ENCODE peak calls at places on chromosomes 13 and 19, in nine cellular contexts. X, H, Z, T, M, O, L, K and D are unnamed samples.

GRCh38 chr13:55497486-55497885 is 1643.2 kb upstream of the PRR20A start:
- DNase-seq in X (no peak), H (no peak), Z (no peak), T (no peak), M (no peak), O (no peak), L (no peak), K (no peak), D (no peak)

GRCh38 chr19:482186-483041 is 13.9 kb upstream of the MADCAM1 start:
- DNase-seq in X (no peak), H (peak), Z (no peak), T (peak), M (peak), O (no peak), L (no peak), K (no peak), D (no peak)

GRCh38 chr13:109645831-109646230 is 140.6 kb downstream of the IRS2 start:
- DNase-seq in X (no peak), H (no peak), Z (no peak), T (no peak), M (no peak), O (no peak), L (no peak), K (no peak), D (no peak)

GRCh38 chr13:60654405-60654804 is 257.4 kb downstream of the TDRD3 start:
- DNase-seq in X (no peak), H (peak), Z (no peak), T (peak), M (peak), O (peak), L (no peak), K (no peak), D (peak)

GRCh38 chr19:41175825-41176734 is 16.9 kb upstream of the CYP2S1 start:
- DNase-seq in X (peak), H (peak), Z (peak), T (peak), M (peak), O (no peak), L (peak), K (peak), D (peak)

GRCh38 chr13:107157272-107157671 is 589.3 kb upstream of the ARGLU1 start:
- DNase-seq in X (no peak), H (no peak), Z (no peak), T (no peak), M (no peak), O (no peak), L (no peak), K (no peak), D (no peak)

GRCh38 chr19:48964205-48965032 is 690 bp upstream of the FTL start:
- DNase-seq in X (no peak), H (no peak), Z (no peak), T (peak), M (peak), O (no peak), L (peak), K (peak), D (no peak)

GRCh38 chr19:58558066-58558622 is at the start of gene UBE2M:
- DNase-seq in X (no peak), H (peak), Z (peak), T (no peak), M (peak), O (peak), L (peak), K (peak), D (peak)

GRCh38 chr13:80436571-80437169 is 95.7 kb upstream of the SPRY2 start:
- DNase-seq in X (no peak), H (peak), Z (no peak), T (no peak), M (no peak), O (no peak), L (no peak), K (no peak), D (no peak)

GRCh38 chr13:27905650-27906049 is 14.2 kb upstream of the PDX1 start:
- DNase-seq in X (no peak), H (no peak), Z (no peak), T (no peak), M (no peak), O (no peak), L (no peak), K (no peak), D (no peak)

GRCh38 chr19:15199219-15199651 is 1.6 kb downstream of the NOTCH3 start:
- DNase-seq in X (no peak), H (no peak), Z (no peak), T (no peak), M (no peak), O (no peak), L (no peak), K (no peak), D (no peak)

GRCh38 chr19:51123381-51124186 is 1.1 kb upstream of the SIGLEC9 start:
- DNase-seq in X (no peak), H (no peak), Z (peak), T (no peak), M (no peak), O (no peak), L (peak), K (peak), D (no peak)

GRCh38 chr13:49759503-49759902 is 33.0 kb downstream of the KPNA3 start:
- DNase-seq in X (no peak), H (no peak), Z (peak), T (no peak), M (no peak), O (no peak), L (no peak), K (no peak), D (no peak)

GRCh38 chr19:35621708-35622107 is 7.1 kb upstream of the RBM42 start:
- DNase-seq in X (no peak), H (no peak), Z (no peak), T (no peak), M (no peak), O (no peak), L (no peak), K (no peak), D (no peak)

GRCh38 chr19:43957891-43958290 is 6.9 kb downstream of the ZNF221 start:
- DNase-seq in X (peak), H (no peak), Z (no peak), T (no peak), M (no peak), O (no peak), L (no peak), K (no peak), D (no peak)

GRCh38 chr19:39412867-39413268 is 399 bp downstream of the PLEKHG2 start:
- DNase-seq in X (no peak), H (no peak), Z (no peak), T (no peak), M (no peak), O (no peak), L (no peak), K (no peak), D (no peak)

GRCh38 chr13:51603716-51604115 is 19.5 kb downstream of the WDFY2 start:
- DNase-seq in X (no peak), H (no peak), Z (no peak), T (no peak), M (no peak), O (no peak), L (no peak), K (no peak), D (no peak)

GRCh38 chr13:48653074-48654054 is at the start of gene CYSLTR2:
- DNase-seq in X (no peak), H (no peak), Z (no peak), T (peak), M (no peak), O (no peak), L (no peak), K (no peak), D (no peak)

GRCh38 chr19:7832009-7832408 is 2.0 kb downstream of the EVI5L start:
- DNase-seq in X (no peak), H (no peak), Z (no peak), T (no peak), M (no peak), O (no peak), L (no peak), K (no peak), D (no peak)

GRCh38 chr13:92303428-92303827 is 905.0 kb downstream of the GPC5 start:
- DNase-seq in X (peak), H (no peak), Z (no peak), T (no peak), M (no peak), O (no peak), L (no peak), K (no peak), D (no peak)

GRCh38 chr13:21733475-21734311 is 62.8 kb downstream of the FGF9 start:
- DNase-seq in X (no peak), H (no peak), Z (no peak), T (peak), M (no peak), O (no peak), L (no peak), K (no peak), D (no peak)

GRCh38 chr13:29849731-29850212 is 645 bp downstream of the UBL3 start:
- DNase-seq in X (no peak), H (peak), Z (no peak), T (peak), M (peak), O (peak), L (peak), K (peak), D (peak)

GRCh38 chr19:48738557-48739399 is 1.6 kb downstream of the RASIP1 start:
- DNase-seq in X (no peak), H (peak), Z (peak), T (peak), M (peak), O (peak), L (peak), K (peak), D (peak)

GRCh38 chr19:51799998-51800848 is 5.3 kb downstream of the FPR3 start:
- DNase-seq in X (no peak), H (peak), Z (no peak), T (no peak), M (peak), O (peak), L (no peak), K (no peak), D (no peak)

GRCh38 chr13:113548171-113548641 is 36.3 kb upstream of the TFDP1 start:
- DNase-seq in X (no peak), H (no peak), Z (no peak), T (peak), M (no peak), O (no peak), L (peak), K (peak), D (peak)

DNA sequence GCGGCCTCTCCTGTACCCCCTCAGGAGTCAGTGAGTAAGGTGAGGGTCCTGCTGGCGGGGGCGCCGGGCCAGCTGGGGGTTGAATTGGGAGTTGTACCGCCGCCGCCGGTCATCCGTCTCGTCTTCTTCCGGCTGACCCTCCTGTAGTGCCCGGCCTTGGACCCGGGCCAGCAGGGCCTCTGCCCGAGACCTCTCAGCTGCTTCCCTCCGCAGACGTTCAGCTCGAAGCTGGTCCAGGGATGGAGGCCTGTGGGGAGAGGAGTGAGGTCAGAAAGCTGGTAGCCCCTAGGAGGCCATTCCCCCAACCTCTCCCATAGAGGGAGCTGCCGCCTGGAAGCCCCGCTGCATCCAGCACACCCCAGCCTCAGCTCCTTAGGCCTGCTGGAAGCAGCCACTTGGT is 3.8 kb downstream of the LENG1 start:
- DNase-seq in X (no peak), H (no peak), Z (no peak), T (no peak), M (no peak), O (no peak), L (no peak), K (no peak), D (no peak)
- TF ChIP-seq CTCF in X (no peak), H (no peak), Z (no peak), T (no peak), M (no peak), O (no peak), L (no peak), K (no peak), D (no peak)

GRCh38 chr19:9171393-9171991 is 7.3 kb upstream of the OR7D2 start:
- DNase-seq in X (no peak), H (no peak), Z (no peak), T (no peak), M (peak), O (no peak), L (no peak), K (no peak), D (no peak)
- TF ChIP-seq CTCF in X (no peak), H (no peak), Z (no peak), T (no peak), M (no peak), O (no peak), L (no peak), K (no peak), D (no peak)

DNA sequence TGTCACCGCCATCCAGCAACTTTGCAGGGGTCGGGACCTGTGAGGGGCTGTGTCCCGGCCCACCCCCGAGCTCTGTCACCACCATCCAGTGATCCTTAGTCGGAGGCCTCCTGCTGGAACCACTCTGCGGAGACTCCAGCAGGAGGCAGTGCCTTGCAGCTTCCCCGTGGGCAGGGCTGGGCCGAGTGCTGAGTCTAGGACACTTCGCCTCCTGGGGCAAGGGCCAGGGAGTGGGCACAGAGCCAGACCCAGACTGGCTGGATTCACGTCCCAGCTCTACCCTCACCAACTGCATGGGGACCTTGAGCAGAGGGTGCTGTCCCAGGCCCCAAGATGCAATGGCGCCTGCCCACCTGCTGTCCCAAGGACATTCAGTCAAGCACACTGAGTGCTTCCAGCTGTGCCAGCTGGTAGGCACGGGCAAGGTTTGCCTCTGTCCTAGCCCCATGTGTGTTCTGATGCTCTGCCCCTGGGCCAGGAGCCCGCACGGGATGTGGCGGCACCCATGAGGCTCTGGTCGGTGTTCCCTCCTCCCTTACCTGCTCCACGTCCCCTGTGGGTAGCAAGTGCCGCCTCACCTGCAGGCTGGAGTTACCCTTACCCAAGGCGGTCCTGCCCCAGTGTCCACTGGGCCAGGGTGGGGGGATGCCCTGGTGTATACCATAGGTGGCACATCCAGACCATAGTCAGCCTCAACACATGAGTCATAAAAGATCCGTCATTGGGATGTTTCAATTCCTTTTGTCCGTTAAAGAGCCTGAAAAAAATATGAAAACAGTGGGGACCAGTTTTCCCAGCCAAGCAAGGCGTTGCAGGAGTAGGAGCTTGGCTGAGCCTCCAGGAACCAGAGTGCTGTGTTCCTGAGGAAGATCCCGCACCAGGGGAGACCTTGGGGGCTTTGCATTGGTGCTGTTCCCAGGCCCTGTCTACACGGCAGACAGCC is 7.4 kb downstream of the FZR1 start:
- DNase-seq in X (no peak), H (peak), Z (no peak), T (no peak), M (peak), O (peak), L (no peak), K (no peak), D (no peak)
- TF ChIP-seq CTCF in X (no peak), H (no peak), Z (no peak), T (no peak), M (peak), O (no peak), L (no peak), K (no peak), D (no peak)

DNA sequence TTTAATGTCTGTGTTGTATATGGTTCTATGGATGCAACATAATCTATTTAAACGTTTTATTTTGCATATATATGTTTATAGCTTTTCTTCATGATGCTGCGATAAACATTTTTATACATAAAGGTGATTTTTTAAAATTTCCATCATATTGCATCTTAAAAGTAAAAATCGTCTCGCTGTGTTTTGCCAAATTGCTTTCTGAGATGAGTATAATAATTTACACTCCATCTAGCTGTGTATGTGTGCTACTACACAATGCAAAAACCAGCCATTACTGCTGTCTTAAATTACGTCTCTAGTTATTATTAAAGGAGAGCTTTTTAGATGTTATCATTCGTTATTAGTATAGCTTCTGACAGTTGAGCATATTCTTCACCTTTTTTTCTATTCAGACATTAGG is 37.2 kb downstream of the METTL21C start:
- DNase-seq in X (no peak), H (no peak), Z (no peak), T (no peak), M (no peak), O (no peak), L (no peak), K (no peak), D (no peak)
- TF ChIP-seq CTCF in X (peak), H (no peak), Z (peak), T (peak), M (no peak), O (peak), L (no peak), K (peak), D (peak)

GRCh38 chr19:28655054-28655453 is 557.9 kb downstream of the UQCRFS1 start:
- DNase-seq in X (no peak), H (no peak), Z (no peak), T (no peak), M (no peak), O (no peak), L (no peak), K (no peak), D (no peak)
- TF ChIP-seq CTCF in X (no peak), H (no peak), Z (no peak), T (no peak), M (no peak), O (no peak), L (no peak), K (no peak), D (no peak)

GRCh38 chr19:18495204-18495911 is 26.5 kb downstream of the ELL start:
- DNase-seq in X (no peak), H (no peak), Z (no peak), T (peak), M (no peak), O (no peak), L (no peak), K (no peak), D (peak)

GRCh38 chr19:18496980-18497256 is 25.0 kb downstream of the ELL start:
- DNase-seq in X (no peak), H (no peak), Z (no peak), T (no peak), M (no peak), O (no peak), L (no peak), K (no peak), D (no peak)

GRCh38 chr19:18494267-18494607 is 27.6 kb downstream of the ELL start:
- DNase-seq in X (no peak), H (no peak), Z (no peak), T (no peak), M (no peak), O (no peak), L (no peak), K (no peak), D (no peak)

GRCh38 chr19:18493440-18494266 is 28.2 kb downstream of the ELL start:
- DNase-seq in X (no peak), H (peak), Z (no peak), T (no peak), M (no peak), O (no peak), L (no peak), K (no peak), D (no peak)

DNA sequence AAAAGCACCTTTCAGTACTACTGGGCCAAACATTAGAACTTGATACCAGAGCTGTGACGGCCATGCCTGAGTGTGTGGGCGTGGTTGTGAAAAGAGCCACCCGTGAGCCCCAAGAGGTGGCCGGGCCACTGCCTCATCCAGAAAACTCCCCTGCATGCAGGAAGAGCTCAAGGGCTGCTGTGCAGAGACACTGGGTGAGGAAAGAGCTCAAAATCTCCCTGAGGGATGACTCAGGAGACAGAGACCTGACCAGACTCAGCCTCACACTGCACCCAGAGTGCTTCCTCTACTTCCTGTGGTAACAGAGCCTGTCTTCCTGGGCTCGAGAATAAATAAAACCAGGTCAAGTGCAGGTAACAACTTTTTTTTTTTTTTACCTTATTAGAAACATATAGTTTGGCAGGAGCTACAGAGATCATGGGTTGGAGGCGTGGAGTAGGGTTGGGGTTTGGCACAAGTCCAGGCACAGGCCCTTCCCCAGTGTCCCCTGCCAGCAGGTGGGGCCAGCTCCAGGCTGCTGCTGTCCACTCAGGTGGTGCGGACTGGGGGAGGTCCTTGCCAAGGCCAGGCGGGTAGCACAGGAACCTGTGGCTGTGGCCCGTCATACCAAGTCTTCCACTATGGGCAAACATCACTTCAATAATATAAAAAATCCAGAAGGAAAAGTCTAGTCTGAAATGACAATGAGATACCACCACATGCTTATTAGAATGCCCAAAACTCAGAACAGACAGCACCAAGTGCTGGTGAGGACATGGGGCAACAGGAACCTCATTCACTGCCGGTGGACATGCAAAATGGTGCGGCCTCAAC is 25.5 kb downstream of the ELL start:
- DNase-seq in X (no peak), H (no peak), Z (no peak), T (no peak), M (no peak), O (peak), L (peak), K (peak), D (no peak)
- TF ChIP-seq CTCF in X (no peak), H (no peak), Z (no peak), T (no peak), M (no peak), O (no peak), L (no peak), K (no peak), D (no peak)

DNA sequence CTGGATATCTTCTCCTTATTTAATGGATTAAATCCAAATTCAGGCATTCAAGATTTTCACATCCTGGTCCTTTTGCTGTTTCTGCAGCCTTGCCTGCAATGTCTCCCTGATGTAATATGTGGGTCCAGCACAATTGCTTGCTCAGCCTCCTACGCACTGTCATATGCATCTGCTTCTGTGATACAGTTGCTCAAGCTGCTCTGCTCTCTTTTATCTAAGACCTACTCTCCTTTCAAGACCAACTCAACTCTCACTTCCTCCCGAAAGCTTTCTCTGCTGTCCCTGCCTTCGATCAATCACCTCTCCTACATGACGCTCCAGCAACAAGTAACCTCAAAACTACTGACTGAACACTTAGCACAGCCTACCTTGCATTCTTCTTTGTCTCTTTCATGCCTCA is 138.2 kb downstream of the DCLK1 start:
- DNase-seq in X (no peak), H (no peak), Z (no peak), T (no peak), M (no peak), O (no peak), L (no peak), K (no peak), D (no peak)
- TF ChIP-seq CTCF in X (no peak), H (no peak), Z (no peak), T (no peak), M (no peak), O (no peak), L (no peak), K (no peak), D (no peak)

GRCh38 chr13:71864981-71865857 is 1.8 kb downstream of the DACH1 start:
- DNase-seq in X (no peak), H (peak), Z (no peak), T (peak), M (peak), O (peak), L (peak), K (peak), D (peak)
- TF ChIP-seq CTCF in X (no peak), H (no peak), Z (no peak), T (no peak), M (no peak), O (no peak), L (no peak), K (no peak), D (no peak)